ENCODE peak calls at places on chromosome 9, in nine cellular contexts. W is dorsolateral prefrontal cortex; X is fibroblast of the aortic adventitia; M is progenitor cell of endocrine pancreas; O is activated CD4-positive, alpha-beta T cell treated with anti-CD3 and anti-CD28 coated beads, Interleukin-2, amount 50 U/mL, for 4 hours; A is Kasumi-1; V is HTR-8/SVneo; B is sciatic nerve; N is activated CD4-positive, alpha-beta memory T cell treated with anti-CD3 and anti-CD28 coated beads for 36 hours. C is an unnamed sample.

GRCh38 chr9:79809931-79810330 is 238.2 kb downstream of the TLE4 start:
- DNase-seq in W (no peak), X (peak), M (no peak), O (no peak), A (no peak), V (peak), B (no peak), N (no peak), C (no peak)

GRCh38 chr9:122356627-122357026 is 14.2 kb upstream of the PTGS1 start:
- DNase-seq in W (no peak), X (no peak), M (no peak), O (no peak), A (peak), V (no peak), B (no peak), N (no peak), C (peak)

GRCh38 chr9:136644593-136645342 is 17.9 kb upstream of the EGFL7 start:
- DNase-seq in W (peak), X (no peak), M (peak), O (peak), A (peak), V (no peak), B (peak), N (peak), C (peak)

GRCh38 chr9:16335788-16336580 is 534.5 kb downstream of the BNC2 start:
- DNase-seq in W (no peak), X (peak), M (no peak), O (no peak), A (no peak), V (peak), B (peak), N (no peak), C (no peak)

GRCh38 chr9:93678199-93679019 is 102.0 kb downstream of the PHF2 start:
- DNase-seq in W (peak), X (no peak), M (no peak), O (no peak), A (no peak), V (no peak), B (peak), N (peak), C (peak)

GRCh38 chr9:129823163-129823933 is 588 bp downstream of the TOR1A start:
- DNase-seq in W (no peak), X (peak), M (no peak), O (no peak), A (peak), V (peak), B (no peak), N (peak), C (peak)

GRCh38 chr9:135525241-135526088 is 4.2 kb downstream of the LCN1 start:
- DNase-seq in W (peak), X (no peak), M (no peak), O (no peak), A (no peak), V (no peak), B (peak), N (no peak), C (no peak)

GRCh38 chr9:136060671-136061371 is 34.3 kb downstream of the NACC2 start:
- DNase-seq in W (no peak), X (no peak), M (no peak), O (no peak), A (no peak), V (no peak), B (peak), N (peak), C (no peak)

GRCh38 chr9:99820330-99821186 is 1.1 kb upstream of the NR4A3 start:
- DNase-seq in W (no peak), X (peak), M (no peak), O (peak), A (peak), V (peak), B (peak), N (peak), C (peak)

GRCh38 chr9:92965759-92966517 is 18.6 kb downstream of the FGD3 start:
- DNase-seq in W (no peak), X (no peak), M (no peak), O (no peak), A (no peak), V (no peak), B (no peak), N (peak), C (peak)

GRCh38 chr9:108083796-108084352 is 594.3 kb upstream of the KLF4 start:
- DNase-seq in W (no peak), X (no peak), M (no peak), O (no peak), A (no peak), V (no peak), B (no peak), N (no peak), C (no peak)

GRCh38 chr9:136686794-136687711 is at the start of gene AGPAT2:
- DNase-seq in W (no peak), X (peak), M (no peak), O (peak), A (peak), V (peak), B (peak), N (peak), C (peak)

GRCh38 chr9:121107041-121107440 is 32.3 kb downstream of the CNTRL start:
- DNase-seq in W (no peak), X (peak), M (no peak), O (no peak), A (peak), V (no peak), B (no peak), N (no peak), C (no peak)

GRCh38 chr9:33175633-33176325 is 8.6 kb upstream of the B4GALT1 start:
- DNase-seq in W (no peak), X (no peak), M (no peak), O (no peak), A (no peak), V (no peak), B (no peak), N (no peak), C (no peak)

GRCh38 chr9:124291801-124292396 is 34.1 kb downstream of the NEK6 start:
- DNase-seq in W (peak), X (no peak), M (no peak), O (no peak), A (peak), V (no peak), B (no peak), N (peak), C (peak)

GRCh38 chr9:122389799-122390481 is 19.1 kb downstream of the PTGS1 start:
- DNase-seq in W (no peak), X (no peak), M (no peak), O (no peak), A (peak), V (no peak), B (no peak), N (no peak), C (no peak)

GRCh38 chr9:128719919-128720605 is 3.9 kb downstream of the ZDHHC12 start:
- DNase-seq in W (no peak), X (no peak), M (no peak), O (no peak), A (no peak), V (no peak), B (no peak), N (no peak), C (no peak)

GRCh38 chr9:132857601-132858342 is 20.3 kb downstream of the AK8 start:
- DNase-seq in W (no peak), X (peak), M (no peak), O (no peak), A (no peak), V (no peak), B (no peak), N (no peak), C (no peak)

GRCh38 chr9:137158625-137159024 is 11.2 kb downstream of the LRRC26 start:
- DNase-seq in W (no peak), X (no peak), M (no peak), O (no peak), A (no peak), V (no peak), B (no peak), N (no peak), C (no peak)

GRCh38 chr9:93159601-93160418 is 24.1 kb upstream of the WNK2 start:
- DNase-seq in W (peak), X (peak), M (peak), O (peak), A (peak), V (peak), B (peak), N (peak), C (peak)

GRCh38 chr9:112866662-112867274 is 23.9 kb downstream of the SLC46A2 start:
- DNase-seq in W (no peak), X (peak), M (no peak), O (no peak), A (no peak), V (peak), B (no peak), N (no peak), C (no peak)

GRCh38 chr9:134205636-134206316 is 41.4 kb upstream of the RNU6ATAC start:
- DNase-seq in W (peak), X (peak), M (no peak), O (no peak), A (no peak), V (no peak), B (peak), N (no peak), C (peak)

GRCh38 chr9:91192785-91193657 is 168.7 kb downstream of the AUH start:
- DNase-seq in W (no peak), X (peak), M (peak), O (peak), A (peak), V (peak), B (peak), N (peak), C (peak)

GRCh38 chr9:107999890-108000289 is 510.3 kb upstream of the KLF4 start:
- DNase-seq in W (no peak), X (peak), M (no peak), O (no peak), A (no peak), V (no peak), B (no peak), N (no peak), C (no peak)

GRCh38 chr9:20353529-20353928 is 268.8 kb downstream of the MLLT3 start:
- DNase-seq in W (no peak), X (no peak), M (no peak), O (no peak), A (no peak), V (no peak), B (no peak), N (no peak), C (no peak)

GRCh38 chr9:19375536-19375935 is 4.5 kb downstream of the RPS6 start:
- DNase-seq in W (no peak), X (peak), M (no peak), O (no peak), A (no peak), V (no peak), B (no peak), N (no peak), C (no peak)